ENCODE peak calls at places on chromosomes 7 and 10, in nine cellular contexts. K is cardiac fibroblast; O is A549; N is fibroblast of pulmonary artery; E is mesenchymal stem cell; P is transverse colon; H is effector memory CD4-positive, alpha-beta T cell; B is PC-9; Z is mammary epithelial cell. R is an unnamed sample.

GRCh38 chr10:10094700-10095099 is 923.0 kb upstream of the CELF2 start:
- DNase-seq in O (no peak), H (no peak), E (peak), K (peak), B (no peak), P (no peak), Z (no peak), N (peak), R (no peak)

GRCh38 chr10:20682782-20683181 is 214.3 kb downstream of the NEBL start:
- DNase-seq in B (no peak), O (no peak), Z (no peak), N (no peak), E (no peak), K (no peak), P (no peak), H (no peak), R (no peak)

GRCh38 chr7:116569737-116570136 is 44.9 kb downstream of the CAV1 start:
- DNase-seq in B (no peak), O (no peak), N (peak), E (peak), K (peak), P (no peak), H (no peak), Z (peak), R (peak)

GRCh38 chr7:17408245-17408903 is 109.9 kb downstream of the AHR start:
- DNase-seq in B (peak), O (peak), N (peak), P (peak), E (peak), K (peak), H (no peak), Z (peak), R (peak)

GRCh38 chr10:475709-476457 is 213.6 kb downstream of the DIP2C start:
- DNase-seq in E (no peak), H (no peak), P (no peak), N (no peak), B (no peak), O (no peak), Z (no peak), K (no peak), R (no peak)

GRCh38 chr10:14873090-14873760 is 5.4 kb upstream of the SUV39H2 start:
- DNase-seq in K (peak), B (no peak), P (no peak), H (no peak), O (no peak), Z (peak), N (peak), E (peak), R (peak)

GRCh38 chr7:124462249-124462648 is 303.3 kb downstream of the GPR37 start:
- DNase-seq in O (no peak), E (peak), Z (peak), N (peak), P (no peak), K (no peak), B (no peak), H (no peak), R (peak)

GRCh38 chr7:37824987-37825509 is 23.3 kb upstream of the NME8 start:
- DNase-seq in K (no peak), B (no peak), P (no peak), H (no peak), N (no peak), Z (no peak), E (no peak), O (no peak), R (no peak)

GRCh38 chr7:73308074-73308664 is 457 bp downstream of the NSUN5 start:
- DNase-seq in K (no peak), P (no peak), H (no peak), Z (peak), O (no peak), B (no peak), N (no peak), E (no peak), R (peak)

GRCh38 chr7:32092346-32092745 is 22.1 kb upstream of the PDE1C start:
- DNase-seq in N (no peak), O (no peak), B (no peak), Z (no peak), E (no peak), H (no peak), P (no peak), K (no peak), R (no peak)

GRCh38 chr7:142357953-142358520 is 100.2 kb upstream of the PRSS58 start:
- DNase-seq in K (peak), E (peak), H (no peak), B (peak), N (peak), P (peak), O (peak), Z (peak), R (peak)

GRCh38 chr10:92846-93245 is 42.4 kb upstream of the ZMYND11 start:
- DNase-seq in P (no peak), B (peak), Z (peak), E (no peak), N (no peak), H (no peak), O (no peak), K (no peak), R (peak)

GRCh38 chr7:116229359-116229758 is 19.0 kb downstream of the TES start:
- DNase-seq in E (no peak), H (no peak), K (no peak), B (no peak), N (no peak), Z (no peak), O (no peak), P (no peak), R (no peak)

GRCh38 chr10:20240643-20241042 is 424.4 kb downstream of the PLXDC2 start:
- DNase-seq in O (no peak), B (no peak), N (no peak), H (no peak), K (no peak), Z (no peak), E (no peak), P (no peak), R (no peak)

GRCh38 chr10:64170791-64171190 is 649.6 kb downstream of the REEP3 start:
- DNase-seq in N (no peak), E (no peak), K (no peak), H (no peak), P (no peak), O (no peak), B (no peak), Z (no peak), R (no peak)

GRCh38 chr7:30322656-30323355 is 38.4 kb downstream of the ZNRF2 start:
- DNase-seq in Z (peak), K (no peak), O (no peak), B (peak), N (no peak), H (no peak), E (no peak), P (no peak), R (peak)

GRCh38 chr7:155255660-155256059 is 42.0 kb upstream of the INSIG1 start:
- DNase-seq in P (no peak), E (no peak), K (no peak), Z (no peak), N (no peak), H (no peak), B (peak), O (no peak), R (no peak)

GRCh38 chr10:116316533-116316932 is 7.7 kb upstream of the CCDC172 start:
- DNase-seq in B (no peak), O (no peak), E (peak), K (no peak), P (no peak), Z (no peak), N (no peak), H (no peak), R (no peak)

GRCh38 chr10:57948796-57949195 is 318.9 kb downstream of the IPMK start:
- DNase-seq in H (no peak), K (no peak), N (no peak), E (no peak), Z (no peak), B (no peak), O (no peak), P (no peak), R (no peak)

GRCh38 chr7:109101332-109101731 is 531.7 kb downstream of the DNAJB9 start:
- DNase-seq in E (no peak), K (no peak), O (no peak), Z (no peak), N (no peak), H (no peak), P (no peak), B (no peak), R (no peak)

GRCh38 chr10:127200646-127201045 is 4.3 kb upstream of the INSYN2A start:
- DNase-seq in N (no peak), K (no peak), P (no peak), B (no peak), E (no peak), H (no peak), O (no peak), Z (no peak), R (no peak)

GRCh38 chr10:33553951-33554571 is 219.6 kb upstream of the NRP1 start:
- DNase-seq in N (no peak), O (no peak), P (no peak), H (no peak), E (no peak), K (no peak), Z (no peak), B (no peak), R (no peak)

GRCh38 chr7:153381275-153382119 is 621.9 kb downstream of the ACTR3B start:
- DNase-seq in K (no peak), O (peak), B (no peak), E (no peak), Z (peak), N (no peak), H (no peak), P (peak), R (peak)

GRCh38 chr10:132786529-132787252 is 744 bp upstream of the NKX6-2 start:
- DNase-seq in K (no peak), E (no peak), Z (no peak), H (no peak), O (no peak), B (no peak), P (no peak), N (no peak), R (no peak)
- H3K4me3 ChIP-seq in K (no peak), E (peak), Z (no peak), H (no peak), O (peak), B (no peak), P (no peak), N (no peak), R (peak)

DNA sequence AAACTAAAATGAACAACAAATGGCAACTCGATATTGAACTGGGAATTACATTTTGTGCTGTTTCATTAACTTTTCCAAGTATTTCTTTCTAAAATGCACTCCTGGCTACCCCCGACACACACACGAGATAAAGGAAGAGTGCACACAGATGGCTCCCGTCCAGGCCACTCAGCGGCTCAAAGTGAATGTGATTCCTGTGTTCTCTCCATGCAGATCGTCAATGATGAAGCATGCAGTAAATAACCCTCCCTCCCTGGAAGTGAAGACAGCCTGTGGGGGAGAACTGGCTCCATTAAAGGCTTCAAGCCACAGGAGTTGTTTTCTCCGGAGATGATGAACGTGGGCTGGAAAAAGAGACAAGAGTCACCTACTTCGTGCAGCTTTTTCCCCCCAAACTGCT is 21.4 kb upstream of the ADRB1 start:
- DNase-seq in Z (no peak), P (peak), B (no peak), H (no peak), K (peak), E (peak), O (no peak), N (peak), R (no peak)
- H3K4me3 ChIP-seq in Z (no peak), P (no peak), B (no peak), H (no peak), K (no peak), E (no peak), O (no peak), N (no peak), R (no peak)

GRCh38 chr7:87476179-87476557 is 688 bp upstream of the ABCB4 start:
- DNase-seq in P (no peak), H (no peak), Z (no peak), K (no peak), N (no peak), E (no peak), B (no peak), O (no peak), R (no peak)

GRCh38 chr7:87473192-87473591 is 2.3 kb downstream of the ABCB4 start:
- DNase-seq in O (no peak), P (no peak), K (no peak), Z (no peak), N (no peak), H (no peak), E (no peak), B (no peak), R (no peak)

GRCh38 chr7:87475359-87476178 is at the start of gene ABCB4:
- DNase-seq in P (peak), E (no peak), H (no peak), B (no peak), K (no peak), O (no peak), N (no peak), Z (no peak), R (no peak)

GRCh38 chr7:87474533-87475358 is 734 bp downstream of the ABCB4 start:
- DNase-seq in P (peak), H (no peak), Z (no peak), N (no peak), K (no peak), O (no peak), E (peak), B (peak), R (peak)

GRCh38 chr7:87474046-87474445 is 1.4 kb downstream of the ABCB4 start:
- DNase-seq in E (no peak), Z (no peak), B (no peak), O (no peak), K (no peak), N (no peak), H (no peak), P (no peak), R (no peak)
- H3K4me3 ChIP-seq in E (no peak), Z (no peak), B (no peak), O (no peak), K (no peak), N (no peak), H (no peak), P (no peak), R (no peak)

GRCh38 chr10:23172429-23172828 is 19.7 kb upstream of the PTF1A start:
- DNase-seq in H (no peak), E (no peak), P (no peak), B (no peak), O (no peak), K (no peak), N (no peak), Z (peak), R (no peak)
- H3K4me3 ChIP-seq in H (no peak), E (peak), P (no peak), B (no peak), O (no peak), K (no peak), N (no peak), Z (no peak), R (no peak)

DNA sequence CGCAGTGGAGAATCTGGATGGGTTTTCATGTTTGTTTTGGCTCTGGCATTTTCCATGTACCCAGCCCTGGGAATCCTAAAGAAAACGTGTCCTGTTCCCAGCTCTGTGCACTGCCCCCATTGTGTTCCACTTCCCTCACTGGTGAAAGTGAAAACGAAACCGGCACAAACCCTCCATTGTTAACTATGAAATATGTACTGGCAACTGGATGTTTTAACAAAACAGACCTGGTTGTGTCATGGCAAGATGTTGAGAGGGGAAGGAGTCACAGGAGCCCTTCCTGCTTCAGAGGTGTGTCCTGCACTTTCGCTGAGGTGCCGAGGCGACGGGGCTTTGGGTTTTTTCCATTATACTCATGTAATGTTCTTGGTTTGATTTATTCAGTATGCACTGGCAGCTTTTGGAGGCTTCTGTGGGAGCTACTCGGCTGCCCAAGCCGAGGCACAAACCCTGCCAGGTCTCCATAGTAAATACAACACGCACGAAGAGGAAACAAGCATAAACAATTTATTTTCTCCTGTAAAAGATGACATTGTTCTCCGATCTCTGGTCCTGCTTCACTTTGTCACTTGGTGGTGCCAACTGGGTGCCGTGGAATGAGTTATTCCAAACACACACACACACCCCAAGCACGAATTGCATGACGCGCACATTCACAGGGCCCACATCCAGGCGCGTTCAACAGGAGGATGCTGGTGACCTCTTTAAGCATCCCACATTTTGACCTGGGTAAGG is 118.2 kb downstream of the CDK6 start:
- DNase-seq in K (peak), B (no peak), Z (peak), H (peak), O (peak), P (peak), N (peak), E (peak), R (peak)
- H3K4me3 ChIP-seq in K (peak), B (no peak), Z (peak), H (peak), O (peak), P (peak), N (peak), E (no peak), R (peak)

GRCh38 chr7:47515305-47515834 is 66.5 kb downstream of the TNS3 start:
- DNase-seq in K (no peak), O (no peak), E (no peak), H (no peak), P (no peak), N (no peak), B (no peak), Z (no peak), R (no peak)

GRCh38 chr7:47514367-47514766 is 67.5 kb downstream of the TNS3 start:
- DNase-seq in Z (no peak), H (no peak), P (no peak), E (peak), K (no peak), N (no peak), O (no peak), B (no peak), R (no peak)

GRCh38 chr7:47516386-47516785 is 65.5 kb downstream of the TNS3 start:
- DNase-seq in E (no peak), H (no peak), Z (no peak), N (no peak), K (no peak), P (no peak), B (no peak), O (no peak), R (no peak)

GRCh38 chr7:47513741-47514241 is 68.1 kb downstream of the TNS3 start:
- DNase-seq in H (no peak), E (peak), N (peak), K (peak), B (no peak), Z (no peak), O (no peak), P (no peak), R (peak)

GRCh38 chr7:47514818-47515217 is 67.1 kb downstream of the TNS3 start:
- DNase-seq in Z (no peak), O (no peak), P (no peak), K (peak), N (no peak), E (peak), B (no peak), H (no peak), R (no peak)
- H3K4me3 ChIP-seq in Z (no peak), O (no peak), P (no peak), K (no peak), N (no peak), E (no peak), B (no peak), H (no peak), R (no peak)

GRCh38 chr7:26151650-26151952 is 397 bp upstream of the NFE2L3 start:
- DNase-seq in E (no peak), H (no peak), Z (no peak), P (no peak), K (no peak), B (no peak), N (no peak), O (no peak), R (no peak)
- H3K4me3 ChIP-seq in E (peak), H (peak), Z (no peak), P (peak), K (peak), B (peak), N (peak), O (peak), R (peak)

GRCh38 chr7:121938429-121938996 is 65.6 kb downstream of the PTPRZ1 start:
- DNase-seq in Z (no peak), O (no peak), B (no peak), N (no peak), K (no peak), E (no peak), P (no peak), H (no peak), R (no peak)
- H3K4me3 ChIP-seq in Z (no peak), O (no peak), B (no peak), N (no peak), K (no peak), E (no peak), P (no peak), H (no peak), R (no peak)

GRCh38 chr7:113763226-113763625 is 155.6 kb downstream of the PPP1R3A start:
- DNase-seq in O (no peak), E (no peak), B (no peak), H (no peak), K (no peak), P (no peak), N (no peak), Z (no peak), R (no peak)
- H3K4me3 ChIP-seq in O (no peak), E (no peak), B (no peak), H (no peak), K (no peak), P (no peak), N (no peak), Z (no peak), R (no peak)

R was measured in PC-3.